ENCODE peak calls at places on chromosomes 2 and 18, in seven cellular contexts. Y is neural crest cell, P is HFF-Myc, G is pons, E is EH, I is NCI-H1105, B is anterior cingulate cortex. N is an unnamed sample.

GRCh38 chr2:134173338-134174016 is 80.4 kb upstream of the MGAT5 start:
- DNase-seq in Y (no peak), P (no peak), G (no peak), E (no peak), I (peak; percentile 78), B (peak; percentile 22), N (no peak)

GRCh38 chr2:238847841-238848565 is at the start of gene TWIST2:
- DNase-seq in Y (peak; percentile 39), P (peak; percentile 95), G (peak; percentile 38), E (peak; percentile 97), I (peak; percentile 18), B (no peak), N (peak; percentile 9)

GRCh38 chr2:112646102-112646719 is 472 bp downstream of the SLC20A1 start:
- DNase-seq in Y (peak; percentile 48), P (no peak), G (no peak), E (peak; percentile 39), I (peak; percentile 52), B (no peak), N (peak; percentile 54)

GRCh38 chr18:10032331-10032979 is 118.6 kb downstream of the VAPA start:
- DNase-seq in Y (no peak), P (no peak), G (peak; percentile 35), E (no peak), I (no peak), B (no peak), N (peak; percentile 37)

GRCh38 chr2:141015339-141016047 is 1115.3 kb downstream of the LRP1B start:
- DNase-seq in Y (no peak), P (no peak), G (peak; percentile 76), E (peak; percentile 30), I (no peak), B (peak; percentile 49), N (peak; percentile 71)

GRCh38 chr2:220744861-220745260 is 827.2 kb downstream of the EPHA4 start:
- DNase-seq in Y (no peak), P (no peak), G (no peak), E (peak; percentile 6), I (no peak), B (no peak), N (no peak)

GRCh38 chr2:85794491-85795121 is 40.8 kb downstream of the ATOH8 start:
- DNase-seq in Y (no peak), P (no peak), G (peak; percentile 29), E (no peak), I (no peak), B (peak; percentile 35), N (peak; percentile 67)

GRCh38 chr2:2871480-2872308 is 505.9 kb downstream of the EIPR1 start:
- DNase-seq in Y (no peak), P (no peak), G (no peak), E (no peak), I (no peak), B (no peak), N (no peak)

GRCh38 chr18:58218111-58218510 is 174.1 kb downstream of the NEDD4L start:
- DNase-seq in Y (no peak), P (no peak), G (no peak), E (peak; percentile 35), I (no peak), B (no peak), N (no peak)

GRCh38 chr2:112482309-112483046 is 522 bp downstream of the TTL start:
- DNase-seq in Y (peak; percentile 39), P (no peak), G (peak; percentile 31), E (peak; percentile 56), I (peak; percentile 36), B (no peak), N (no peak)

GRCh38 chr2:16506366-16506765 is 159.3 kb downstream of the CYRIA start:
- DNase-seq in Y (no peak), P (no peak), G (no peak), E (no peak), I (no peak), B (no peak), N (no peak)

GRCh38 chr2:66582975-66583842 is 148.3 kb downstream of the MEIS1 start:
- DNase-seq in Y (peak; percentile 8), P (no peak), G (no peak), E (no peak), I (no peak), B (no peak), N (no peak)

GRCh38 chr2:226155476-226155875 is 644.1 kb downstream of the IRS1 start:
- DNase-seq in Y (no peak), P (no peak), G (no peak), E (no peak), I (no peak), B (no peak), N (no peak)

GRCh38 chr18:66553824-66554223 is 50.1 kb downstream of the CDH19 start:
- DNase-seq in Y (no peak), P (no peak), G (no peak), E (no peak), I (no peak), B (no peak), N (no peak)

GRCh38 chr2:107570876-107571275 is 255.8 kb upstream of the RGPD4 start:
- DNase-seq in Y (no peak), P (no peak), G (no peak), E (no peak), I (no peak), B (no peak), N (no peak)

GRCh38 chr2:150485114-150485870 is 2.2 kb downstream of the RND3 start:
- DNase-seq in Y (peak; percentile 54), P (no peak), G (no peak), E (peak; percentile 74), I (peak; percentile 80), B (peak; percentile 83), N (peak; percentile 49)

GRCh38 chr2:127314193-127314988 is 20.4 kb upstream of the ERCC3 start:
- DNase-seq in Y (no peak), P (no peak), G (no peak), E (no peak), I (no peak), B (no peak), N (no peak)

GRCh38 chr2:38791747-38792146 is 13.7 kb downstream of the GEMIN6 start:
- DNase-seq in Y (no peak), P (no peak), G (no peak), E (no peak), I (no peak), B (no peak), N (no peak)

GRCh38 chr18:36066001-36066400 is 1.4 kb downstream of the RPRD1A start:
- DNase-seq in Y (no peak), P (no peak), G (peak; percentile 20), E (peak; percentile 17), I (no peak), B (no peak), N (no peak)

GRCh38 chr2:37623971-37624897 is 47.2 kb downstream of the CDC42EP3 start:
- DNase-seq in Y (no peak), P (no peak), G (peak; percentile 29), E (peak; percentile 83), I (no peak), B (no peak), N (no peak)

GRCh38 chr2:98114643-98115355 is 27.8 kb downstream of the VWA3B start:
- DNase-seq in Y (no peak), P (no peak), G (no peak), E (no peak), I (no peak), B (no peak), N (no peak)

GRCh38 chr2:73811878-73812277 is 16.9 kb upstream of the STAMBP start:
- DNase-seq in Y (no peak), P (no peak), G (no peak), E (no peak), I (no peak), B (no peak), N (no peak)